ENCODE peak calls at places on chromosomes 1 and 21, in nine cellular contexts. M, K, G, A, Y, S, R, C and U are unnamed samples.

GRCh38 chr1:39753132-39754025 is 14.7 kb downstream of the PPIE start:
- DNase-seq in M (no peak), K (no peak), G (no peak), A (no peak), Y (no peak), S (no peak), R (no peak), C (no peak), U (no peak)

GRCh38 chr21:38766987-38767722 is 38.6 kb upstream of the ETS2 start:
- DNase-seq in M (no peak), K (no peak), G (peak; percentile 40), A (peak; percentile 77), Y (no peak), S (no peak), R (no peak), C (no peak), U (peak; percentile 34)

GRCh38 chr1:7579831-7580804 is 191.0 kb upstream of the VAMP3 start:
- DNase-seq in M (no peak), K (no peak), G (no peak), A (no peak), Y (no peak), S (no peak), R (no peak), C (no peak), U (no peak)

GRCh38 chr1:229130028-229130668 is 140.8 kb upstream of the RAB4A start:
- DNase-seq in M (no peak), K (no peak), G (peak; percentile 18), A (no peak), Y (no peak), S (no peak), R (no peak), C (no peak), U (no peak)

GRCh38 chr1:112504002-112504401 is 4.8 kb upstream of the WNT2B start:
- DNase-seq in M (no peak), K (no peak), G (no peak), A (no peak), Y (no peak), S (no peak), R (no peak), C (no peak), U (no peak)

GRCh38 chr1:202624781-202625108 is 85.5 kb downstream of the SYT2 start:
- DNase-seq in M (no peak), K (no peak), G (no peak), A (no peak), Y (no peak), S (no peak), R (no peak), C (no peak), U (no peak)

GRCh38 chr1:211708006-211708405 is 32.6 kb upstream of the NEK2 start:
- DNase-seq in M (no peak), K (no peak), G (no peak), A (peak; percentile 11), Y (no peak), S (peak; percentile 35), R (no peak), C (no peak), U (peak; percentile 65)

GRCh38 chr21:27721675-27722074 is 754.8 kb upstream of the ADAMTS5 start:
- DNase-seq in M (no peak), K (no peak), G (no peak), A (no peak), Y (no peak), S (no peak), R (no peak), C (no peak), U (no peak)

GRCh38 chr1:26190373-26190987 is at the start of gene CATSPER4:
- DNase-seq in M (no peak), K (peak; percentile 33), G (no peak), A (peak; percentile 42), Y (no peak), S (peak; percentile 21), R (peak; percentile 28), C (peak; percentile 96), U (peak; percentile 17)

GRCh38 chr1:91501527-91501859 is 842 bp downstream of the CDC7 start:
- DNase-seq in M (no peak), K (peak; percentile 51), G (no peak), A (peak; percentile 36), Y (no peak), S (peak; percentile 61), R (no peak), C (no peak), U (peak; percentile 65)

DNA sequence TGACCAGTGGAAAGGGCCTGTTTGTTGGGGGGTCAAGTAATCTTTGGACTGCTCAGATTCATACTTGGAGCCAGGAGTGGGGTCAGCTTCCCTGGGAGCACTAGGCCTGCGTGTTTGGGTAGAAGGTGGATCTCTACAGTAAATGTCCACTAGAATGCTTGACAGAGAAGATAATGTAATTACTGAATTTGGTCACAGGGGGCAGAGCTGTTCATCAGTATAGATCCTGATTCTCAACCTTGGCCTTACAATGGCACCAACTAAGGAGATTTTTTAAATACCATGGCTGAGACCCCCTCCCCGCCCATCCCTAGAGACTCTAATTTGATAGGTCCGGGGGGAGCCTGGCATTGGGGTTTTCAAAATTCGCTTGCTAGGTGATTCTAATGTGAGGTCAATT is 217.5 kb upstream of the PLXNA2 start:
- DNase-seq in M (no peak), K (no peak), G (no peak), A (peak; percentile 12), Y (no peak), S (no peak), R (no peak), C (no peak), U (peak; percentile 44)
- TF ChIP-seq CTCF in M (peak; percentile 25), K (peak; percentile 8), G (no peak), A (peak; percentile 34), Y (peak; percentile 2), S (peak; percentile 10), R (peak; percentile 40), C (peak; percentile 73), U (peak; percentile 51)

GRCh38 chr21:35616090-35616489 is 444.2 kb downstream of the SETD4 start:
- DNase-seq in M (no peak), K (peak; percentile 69), G (no peak), A (peak; percentile 76), Y (peak; percentile 61), S (peak; percentile 78), R (no peak), C (no peak), U (peak; percentile 44)
- TF ChIP-seq CTCF in M (peak; percentile 22), K (peak; percentile 47), G (peak; percentile 24), A (peak; percentile 11), Y (peak; percentile 59), S (peak; percentile 28), R (no peak), C (no peak), U (peak; percentile 47)

GRCh38 chr1:6448749-6449631 is 17.0 kb downstream of the TNFRSF25 start:
- DNase-seq in M (no peak), K (no peak), G (no peak), A (no peak), Y (no peak), S (peak; percentile 49), R (peak; percentile 39), C (peak; percentile 89), U (peak; percentile 24)

GRCh38 chr1:6447016-6447817 is 18.8 kb downstream of the TNFRSF25 start:
- DNase-seq in M (no peak), K (no peak), G (no peak), A (no peak), Y (no peak), S (no peak), R (no peak), C (peak; percentile 90), U (no peak)

GRCh38 chr1:6450005-6450450 is 15.9 kb downstream of the TNFRSF25 start:
- DNase-seq in M (no peak), K (no peak), G (no peak), A (no peak), Y (no peak), S (no peak), R (no peak), C (no peak), U (no peak)

GRCh38 chr1:6446665-6447015 is 19.3 kb downstream of the TNFRSF25 start:
- DNase-seq in M (no peak), K (no peak), G (no peak), A (no peak), Y (no peak), S (no peak), R (no peak), C (no peak), U (no peak)

DNA sequence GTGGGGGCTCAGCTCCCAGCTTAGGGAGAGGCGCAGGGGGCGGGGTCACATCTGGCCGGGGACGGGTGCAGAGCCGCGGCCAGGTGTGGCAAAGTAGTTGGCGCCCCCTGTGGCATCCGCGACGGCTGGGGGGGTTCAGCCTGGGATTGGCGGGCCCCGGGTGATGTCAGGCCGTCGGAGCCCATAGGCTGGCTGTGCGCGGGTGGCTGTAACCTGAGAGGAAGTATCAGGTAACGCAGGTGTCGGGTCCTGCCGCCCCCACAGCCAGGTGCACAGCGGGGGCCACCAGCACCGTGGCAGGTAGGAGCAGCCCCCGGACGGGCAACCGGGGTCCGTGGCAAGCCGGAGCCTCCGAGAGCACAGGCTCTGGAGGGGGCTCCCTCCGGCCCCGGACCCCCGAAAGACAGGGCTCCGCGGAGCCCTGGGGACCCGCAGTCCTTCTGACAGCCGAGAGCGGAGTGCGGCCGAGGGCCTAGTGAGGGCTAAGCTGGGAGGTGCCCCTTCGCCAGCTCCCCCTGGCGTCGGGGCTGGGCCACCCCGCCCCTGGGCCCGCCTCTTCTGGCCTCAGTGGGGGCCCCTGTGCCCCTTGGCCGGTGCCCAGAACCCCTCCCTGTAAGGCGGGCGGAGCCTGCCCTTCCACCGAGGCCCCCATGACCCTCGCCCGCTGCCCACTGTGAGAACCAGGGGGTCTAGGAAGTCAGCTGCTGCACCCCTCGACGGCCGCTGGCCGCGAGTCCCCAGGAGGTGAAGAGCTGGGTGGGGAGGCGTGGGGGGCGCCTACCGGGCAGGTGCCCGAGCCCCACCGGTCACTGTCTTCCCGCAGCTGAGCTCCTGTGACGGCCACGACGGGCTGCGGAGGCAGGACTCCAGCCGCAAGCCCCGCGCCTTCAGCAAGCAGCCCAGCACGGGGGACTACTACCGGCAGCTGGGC is 17.9 kb downstream of the TNFRSF25 start:
- DNase-seq in M (no peak), K (no peak), G (no peak), A (no peak), Y (no peak), S (no peak), R (no peak), C (peak; percentile 98), U (no peak)
- TF ChIP-seq CTCF in M (no peak), K (no peak), G (no peak), A (peak; percentile 30), Y (no peak), S (no peak), R (no peak), C (peak; percentile 49), U (no peak)

GRCh38 chr1:199242162-199242561 is 603.3 kb downstream of the PTPRC start:
- DNase-seq in M (no peak), K (no peak), G (no peak), A (no peak), Y (no peak), S (no peak), R (no peak), C (no peak), U (no peak)

GRCh38 chr1:199247891-199248290 is 609.1 kb downstream of the PTPRC start:
- DNase-seq in M (no peak), K (no peak), G (no peak), A (peak; percentile 88), Y (no peak), S (no peak), R (no peak), C (no peak), U (no peak)

GRCh38 chr1:199246716-199247115 is 607.9 kb downstream of the PTPRC start:
- DNase-seq in M (no peak), K (no peak), G (no peak), A (no peak), Y (no peak), S (no peak), R (no peak), C (no peak), U (no peak)

GRCh38 chr1:199242601-199243000 is 603.8 kb downstream of the PTPRC start:
- DNase-seq in M (no peak), K (no peak), G (no peak), A (no peak), Y (no peak), S (no peak), R (no peak), C (no peak), U (no peak)

GRCh38 chr1:199243423-199244061 is 604.7 kb downstream of the PTPRC start:
- DNase-seq in M (peak; percentile 26), K (peak; percentile 57), G (peak; percentile 37), A (peak; percentile 41), Y (no peak), S (peak; percentile 45), R (peak; percentile 83), C (peak; percentile 95), U (peak; percentile 71)
- TF ChIP-seq CTCF in M (peak; percentile 75), K (peak; percentile 70), G (peak; percentile 63), A (peak; percentile 78), Y (peak; percentile 47), S (peak; percentile 56), R (peak; percentile 93), C (peak; percentile 89), U (peak; percentile 90)